ENCODE peak calls at places on chromosomes 5 and 9, in seven cellular contexts. W is CD8-positive, alpha-beta T cell; Y is brain microvascular endothelial cell; B is spleen; E is OCI-LY7; M is GOT3; K is neural crest cell. X is an unnamed sample.

GRCh38 chr9:134316444-134317160 is 9.7 kb upstream of the RXRA start:
- DNase-seq in M (no peak), E (no peak), W (peak), Y (no peak), B (peak), K (no peak), X (peak)

GRCh38 chr9:87546704-87547103 is 49.0 kb downstream of the DAPK1 start:
- DNase-seq in B (no peak), Y (peak), W (no peak), M (no peak), E (no peak), K (no peak), X (peak)

GRCh38 chr5:92460505-92460904 is 1077.4 kb upstream of the ARRDC3 start:
- DNase-seq in Y (no peak), M (no peak), E (no peak), W (no peak), B (no peak), K (no peak), X (no peak)

GRCh38 chr9:107542401-107542800 is 52.8 kb upstream of the KLF4 start:
- DNase-seq in K (no peak), Y (no peak), B (no peak), E (no peak), W (no peak), M (no peak), X (no peak)

GRCh38 chr5:137619191-137619870 is 116.6 kb downstream of the KLHL3 start:
- DNase-seq in W (no peak), M (no peak), B (no peak), E (no peak), Y (peak), K (no peak), X (peak)

GRCh38 chr5:56669534-56670483 is 145.5 kb upstream of the MAP3K1 start:
- DNase-seq in Y (no peak), M (no peak), B (peak), W (no peak), K (no peak), E (peak), X (peak)

GRCh38 chr9:129486496-129487306 is 134.2 kb downstream of the C9orf50 start:
- DNase-seq in M (peak), K (no peak), W (no peak), E (no peak), B (no peak), Y (no peak), X (no peak)

GRCh38 chr9:90019596-90019995 is 414.8 kb downstream of the GADD45G start:
- DNase-seq in K (no peak), E (no peak), B (peak), Y (no peak), M (no peak), W (no peak), X (no peak)

GRCh38 chr5:16550316-16550952 is 66.4 kb downstream of the RETREG1 start:
- DNase-seq in M (no peak), K (peak), B (no peak), Y (no peak), W (peak), E (peak), X (peak)

GRCh38 chr5:172777381-172778222 is 6.6 kb upstream of the DUSP1 start:
- DNase-seq in M (peak), W (peak), K (no peak), B (peak), Y (peak), E (peak), X (peak)

GRCh38 chr5:152632380-152632779 is 227.3 kb upstream of the NMUR2 start:
- DNase-seq in K (no peak), W (no peak), B (no peak), M (no peak), E (no peak), Y (no peak), X (no peak)

GRCh38 chr5:124868661-124869060 is 122.2 kb upstream of the ZNF608 start:
- DNase-seq in M (no peak), B (no peak), K (no peak), E (no peak), W (no peak), Y (no peak), X (no peak)

GRCh38 chr5:91281409-91281808 is 101.7 kb downstream of the ARRDC3 start:
- DNase-seq in W (no peak), E (no peak), K (no peak), Y (no peak), B (no peak), M (no peak), X (peak)

GRCh38 chr9:71681708-71682268 is 86.5 kb downstream of the CEMIP2 start:
- DNase-seq in E (no peak), Y (peak), W (no peak), K (no peak), B (no peak), M (no peak), X (peak)

GRCh38 chr9:133078486-133078885 is 16.7 kb downstream of the CEL start:
- DNase-seq in Y (no peak), B (no peak), K (no peak), E (no peak), W (no peak), M (no peak), X (no peak)

GRCh38 chr5:151257731-151258715 is 5.0 kb downstream of the GM2A start:
- DNase-seq in B (peak), Y (no peak), W (no peak), K (no peak), M (no peak), E (peak), X (peak)

GRCh38 chr9:35910613-35911488 is 1.6 kb downstream of the SPAAR start:
- DNase-seq in K (no peak), W (peak), B (peak), Y (peak), M (no peak), E (peak), X (peak)

GRCh38 chr9:93092171-93092991 is 3.6 kb upstream of the CARD19 start:
- DNase-seq in K (no peak), W (no peak), B (peak), Y (no peak), M (no peak), E (no peak), X (no peak)

GRCh38 chr9:119483153-119483552 is 113.9 kb upstream of the BRINP1 start:
- DNase-seq in Y (no peak), W (no peak), B (no peak), M (no peak), E (no peak), K (no peak), X (no peak)

GRCh38 chr5:143093452-143094086 is 309.9 kb downstream of the NR3C1 start:
- DNase-seq in M (no peak), K (no peak), W (no peak), Y (no peak), B (no peak), E (no peak), X (no peak)

GRCh38 chr9:116387934-116388714 is 234.5 kb downstream of the PAPPA start:
- DNase-seq in M (no peak), B (no peak), E (no peak), Y (no peak), K (no peak), W (no peak), X (no peak)

GRCh38 chr9:123742009-123742767 is 187.7 kb downstream of the DENND1A start:
- DNase-seq in B (no peak), E (no peak), Y (no peak), W (no peak), M (no peak), K (peak), X (no peak)

GRCh38 chr9:126232461-126232860 is 94.2 kb upstream of the MVB12B start:
- DNase-seq in E (no peak), M (no peak), K (no peak), W (no peak), B (no peak), Y (no peak), X (no peak)

GRCh38 chr5:143064207-143064606 is 294.0 kb downstream of the ARHGAP26 start:
- DNase-seq in M (no peak), W (no peak), E (no peak), B (no peak), Y (no peak), K (no peak), X (peak)

GRCh38 chr9:136058801-136059302 is 36.2 kb downstream of the NACC2 start:
- DNase-seq in B (no peak), Y (no peak), W (no peak), E (no peak), K (no peak), M (no peak), X (no peak)

GRCh38 chr5:151213803-151214613 is 9.9 kb downstream of the CCDC69 start:
- DNase-seq in Y (peak), E (peak), K (no peak), B (peak), W (peak), M (no peak), X (no peak)

GRCh38 chr9:36436909-36437308 is 36.8 kb upstream of the RNF38 start:
- DNase-seq in B (no peak), M (no peak), K (no peak), W (no peak), Y (no peak), E (no peak), X (no peak)

GRCh38 chr9:114706709-114707108 is 24.7 kb upstream of the TEX48 start:
- DNase-seq in B (no peak), W (no peak), E (no peak), M (no peak), Y (no peak), K (no peak), X (no peak)

GRCh38 chr9:70285246-70285645 is 26.5 kb downstream of the SMC5 start:
- DNase-seq in Y (no peak), E (no peak), M (no peak), B (no peak), K (no peak), W (no peak), X (no peak)

GRCh38 chr5:14265574-14265973 is 122.4 kb downstream of the TRIO start:
- DNase-seq in Y (peak), E (no peak), W (no peak), B (no peak), M (no peak), K (no peak), X (peak)

GRCh38 chr5:52787600-52788504 is at the start of the genes ITGA1 and PELO:
- DNase-seq in K (peak), Y (peak), B (peak), M (peak), E (no peak), W (peak), X (peak)

GRCh38 chr5:142539154-142539740 is 146.6 kb downstream of the FGF1 start:
- DNase-seq in E (no peak), B (no peak), W (no peak), K (no peak), M (no peak), Y (no peak), X (no peak)

X was measured in mammary epithelial cell.